ENCODE peak calls at places on chromosomes 1 and 21, in four cellular contexts. K is IMR-90, Z is ovary, M is psoas muscle. C is an unnamed sample.

GRCh38 chr1:23013657-23014056 is 2.0 kb downstream of the TEX46 start:
- DNase-seq in M (no peak), K (no peak), Z (no peak), C (no peak)

GRCh38 chr1:38029081-38029681 is 16.6 kb downstream of the UTP11 start:
- DNase-seq in Z (peak; percentile 55), M (peak; percentile 39), K (no peak), C (peak; percentile 79)

GRCh38 chr1:45205910-45206721 is at the start of gene ZSWIM5:
- DNase-seq in Z (peak; percentile 85), M (peak; percentile 73), K (peak; percentile 42), C (peak; percentile 52)

GRCh38 chr1:66840929-66841328 is 39.9 kb upstream of the INSL5 start:
- DNase-seq in M (no peak), K (no peak), Z (no peak), C (no peak)

GRCh38 chr1:30710407-30710806 is 13.0 kb downstream of the MATN1 start:
- DNase-seq in K (no peak), M (no peak), Z (no peak), C (no peak)

GRCh38 chr1:116359871-116360270 is 13.2 kb upstream of the ATP1A1 start:
- DNase-seq in Z (no peak), M (no peak), K (no peak), C (no peak)

GRCh38 chr21:44927587-44928461 is 7.1 kb upstream of the ITGB2 start:
- DNase-seq in K (peak; percentile 56), M (peak; percentile 44), Z (no peak), C (no peak)

GRCh38 chr1:109589177-109589576 is 30.2 kb downstream of the GNAT2 start:
- DNase-seq in K (no peak), Z (no peak), M (no peak), C (no peak)

GRCh38 chr1:105017587-105017986 is 1267.9 kb downstream of the AMY1C start:
- DNase-seq in K (no peak), M (no peak), Z (no peak), C (no peak)

GRCh38 chr1:48054246-48054645 is 57.1 kb upstream of the TRABD2B start:
- DNase-seq in Z (no peak), K (no peak), M (no peak), C (no peak)

GRCh38 chr1:41221995-41222991 is 19.8 kb downstream of the SCMH1 start:
- DNase-seq in Z (no peak), K (no peak), M (no peak), C (peak; percentile 9)

GRCh38 chr1:173997796-173998195 is 24.4 kb downstream of the RC3H1 start:
- DNase-seq in K (peak; percentile 70), Z (no peak), M (no peak), C (no peak)

GRCh38 chr1:228079013-228079412 is 3.5 kb upstream of the ARF1 start:
- DNase-seq in K (no peak), M (peak; percentile 5), Z (peak; percentile 15), C (no peak)

GRCh38 chr1:228172591-228173527 is 7.3 kb downstream of the IBA57 start:
- DNase-seq in K (no peak), M (no peak), Z (no peak), C (no peak)

GRCh38 chr1:36962991-36963390 is 71.3 kb downstream of the GRIK3 start:
- DNase-seq in Z (no peak), M (no peak), K (no peak), C (no peak)

GRCh38 chr1:6090288-6090687 is 44.6 kb downstream of the KCNAB2 start:
- DNase-seq in K (no peak), M (no peak), Z (no peak), C (no peak)

GRCh38 chr1:209926045-209926444 is 12.0 kb upstream of the SYT14 start:
- DNase-seq in K (peak; percentile 64), M (no peak), Z (no peak), C (peak; percentile 72)

GRCh38 chr1:16152521-16153087 is 3.3 kb downstream of the EPHA2 start:
- DNase-seq in K (peak; percentile 44), M (no peak), Z (no peak), C (no peak)

GRCh38 chr1:109980324-109981127 is 4.0 kb upstream of the AHCYL1 start:
- DNase-seq in M (no peak), K (no peak), Z (no peak), C (no peak)

GRCh38 chr1:21541835-21542234 is 32.6 kb downstream of the ALPL start:
- DNase-seq in M (peak; percentile 50), K (peak; percentile 76), Z (no peak), C (no peak)

GRCh38 chr1:58456470-58456869 is 90.1 kb downstream of the OMA1 start:
- DNase-seq in K (peak; percentile 54), Z (no peak), M (no peak), C (no peak)

GRCh38 chr1:97677702-97678101 is 243.1 kb downstream of the DPYD start:
- DNase-seq in M (no peak), K (no peak), Z (no peak), C (no peak)

GRCh38 chr1:29698033-29698432 is 461.7 kb downstream of the PTPRU start:
- DNase-seq in K (peak; percentile 59), Z (no peak), M (no peak), C (peak; percentile 65)
- TF ChIP-seq CTCF in K (peak; percentile 69), Z (no peak), M (no peak), C (peak; percentile 58)

GRCh38 chr1:39849203-39849602 is 34.1 kb downstream of the TRIT1 start:
- DNase-seq in Z (no peak), M (no peak), K (peak; percentile 8), C (no peak)
- H3K36me3 ChIP-seq in Z (no peaks in the 10 kb centered on the region), M (peaks cover 69% of the 10 kb centered on the region), K (peaks cover 12% of the 10 kb centered on the region), C (peaks cover 11% of the 10 kb centered on the region)

GRCh38 chr1:39204441-39205081 is at the start of gene MACF1:
- DNase-seq in K (peak; percentile 98), M (peak; percentile 54), Z (peak; percentile 83), C (no peak)
- TF ChIP-seq CTCF in K (peak; percentile 59), M (peak; percentile 31), Z (peak; percentile 72), C (no peak)

DNA sequence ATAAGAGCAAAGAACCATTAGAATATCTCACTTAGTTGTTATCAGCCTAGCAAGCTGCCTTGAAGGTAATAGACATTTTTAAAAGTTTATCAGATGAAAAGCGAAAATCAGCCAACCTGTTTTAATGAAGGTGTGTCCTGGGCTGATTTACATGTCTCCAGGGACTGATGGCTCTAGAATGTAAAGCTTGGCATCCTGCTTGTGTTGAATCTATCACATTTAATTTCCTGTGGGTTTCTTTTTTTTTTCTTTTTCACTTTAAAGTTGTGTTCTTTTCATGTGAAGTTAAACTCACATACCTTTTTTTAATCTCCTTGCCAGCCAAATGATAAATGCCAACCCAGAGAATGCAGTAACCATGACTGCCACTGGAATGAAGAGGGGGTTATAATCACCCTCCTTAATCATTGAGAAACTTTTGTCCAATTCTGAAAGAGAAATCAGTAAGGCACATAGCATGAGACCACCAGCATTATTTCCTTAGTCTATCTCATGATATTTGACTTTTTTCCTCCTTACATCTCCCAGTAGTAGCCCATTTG is 10.1 kb downstream of the SELL start:
- DNase-seq in K (no peak), M (no peak), Z (no peak), C (no peak)
- H3K36me3 ChIP-seq in K (no peaks in the 10 kb centered on the region), M (no peaks in the 10 kb centered on the region), Z (no peaks in the 10 kb centered on the region), C (no peaks in the 10 kb centered on the region)

GRCh38 chr1:167298328-167298727 is 77.6 kb downstream of the POU2F1 start:
- DNase-seq in M (no peak), K (no peak), Z (no peak), C (no peak)

GRCh38 chr1:167294528-167294927 is 73.8 kb downstream of the POU2F1 start:
- DNase-seq in K (peak; percentile 3), Z (no peak), M (no peak), C (no peak)

GRCh38 chr1:167293057-167293456 is 72.4 kb downstream of the POU2F1 start:
- DNase-seq in M (no peak), Z (no peak), K (no peak), C (no peak)

GRCh38 chr1:167301355-167301754 is 80.7 kb downstream of the POU2F1 start:
- DNase-seq in K (no peak), M (no peak), Z (no peak), C (no peak)

GRCh38 chr1:167297222-167298214 is 76.8 kb downstream of the POU2F1 start:
- DNase-seq in K (peak; percentile 3), M (no peak), Z (no peak), C (peak; percentile 24)
- TF ChIP-seq CTCF in K (no peak), M (no peak), Z (no peak), C (no peak)

GRCh38 chr1:119504831-119505230 is 2.2 kb upstream of the HSD3B1 start:
- DNase-seq in K (no peak), M (no peak), Z (no peak), C (no peak)

GRCh38 chr1:119510046-119510445 is 3.0 kb downstream of the HSD3B1 start:
- DNase-seq in Z (no peak), M (no peak), K (no peak), C (no peak)

GRCh38 chr1:119506941-119507340 is at the start of gene HSD3B1:
- DNase-seq in K (no peak), Z (no peak), M (no peak), C (no peak)
- H3K36me3 ChIP-seq in K (no peaks in the 10 kb centered on the region), Z (no peaks in the 10 kb centered on the region), M (no peaks in the 10 kb centered on the region), C (no peaks in the 10 kb centered on the region)

GRCh38 chr1:203678943-203679661 is 52.5 kb downstream of the ATP2B4 start:
- DNase-seq in M (no peak), Z (no peak), K (no peak), C (no peak)
- TF ChIP-seq CTCF in M (no peak), Z (no peak), K (no peak), C (no peak)

DNA sequence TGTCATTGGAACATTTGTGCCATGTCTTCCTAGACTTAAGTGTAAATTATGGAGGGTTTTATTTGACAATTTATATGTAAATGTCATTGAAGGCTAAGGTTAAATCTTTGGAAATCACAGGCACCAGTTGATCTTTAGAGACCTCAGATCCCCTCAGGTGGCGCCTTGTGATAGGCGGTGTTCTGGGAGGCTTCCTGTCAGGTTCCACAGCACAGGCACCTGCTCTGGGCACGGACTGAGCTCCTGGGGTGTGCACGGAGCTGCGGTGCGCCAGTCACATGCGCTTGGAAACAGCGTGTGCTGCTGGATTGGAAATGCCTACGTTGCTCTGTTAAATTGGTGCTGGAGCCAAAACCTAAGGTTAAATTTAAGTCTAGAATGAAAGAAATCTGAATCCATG is 12.1 kb downstream of the CD46 start:
- DNase-seq in K (no peak), Z (no peak), M (no peak), C (no peak)
- H3K36me3 ChIP-seq in K (peaks cover 25% of the 10 kb centered on the region), Z (no peaks in the 10 kb centered on the region), M (peaks cover 92% of the 10 kb centered on the region), C (peaks cover 56% of the 10 kb centered on the region)

C was measured in BE2C.